ENCODE peak calls at places on chromosomes 4 and X, in ten cellular contexts. Q is NCI-H146, X is NCI-H748 treated with DMSO at 0.1 percent for 48 hours, H is neural crest cell, B is transverse colon, N is HS-5, I is body of pancreas, R is D341Med, Y is HFF-Myc, W is GM20000. Z is an unnamed sample.

GRCh38 chrX:100408643-100409315 is 1.3 kb downstream of the PCDH19 start:
- DNase-seq in Q (no peak), X (no peak), H (no peak), B (no peak), N (no peak), I (no peak), R (peak), Y (no peak), W (peak), Z (no peak)

GRCh38 chr4:31107362-31107761 is 387.2 kb downstream of the PCDH7 start:
- DNase-seq in Q (no peak), X (no peak), H (no peak), B (no peak), N (no peak), I (no peak), R (no peak), Y (no peak), W (no peak), Z (no peak)

GRCh38 chr4:189096108-189096507 is 844.6 kb upstream of the FRG1 start:
- DNase-seq in Q (no peak), X (no peak), H (no peak), B (no peak), N (no peak), I (no peak), R (no peak), Y (no peak), W (no peak), Z (no peak)

GRCh38 chr4:189592905-189593304 is 347.8 kb upstream of the FRG1 start:
- DNase-seq in Q (no peak), X (no peak), H (no peak), B (no peak), N (no peak), I (no peak), R (no peak), Y (no peak), W (no peak), Z (no peak)

GRCh38 chrX:19875051-19875432 is 12.4 kb downstream of the SH3KBP1 start:
- DNase-seq in Q (no peak), X (no peak), H (no peak), B (no peak), N (no peak), I (no peak), R (no peak), Y (no peak), W (no peak), Z (no peak)

GRCh38 chrX:11423362-11423818 is 130.2 kb downstream of the AMELX start:
- DNase-seq in Q (no peak), X (no peak), H (no peak), B (peak), N (peak), I (peak), R (no peak), Y (peak), W (peak), Z (no peak)

GRCh38 chr4:173288296-173288695 is 45.9 kb downstream of the HMGB2 start:
- DNase-seq in Q (peak), X (peak), H (peak), B (peak), N (no peak), I (peak), R (peak), Y (peak), W (peak), Z (peak)

GRCh38 chr4:16513876-16514275 is 287.6 kb upstream of the TAPT1 start:
- DNase-seq in Q (no peak), X (no peak), H (no peak), B (no peak), N (no peak), I (no peak), R (no peak), Y (no peak), W (no peak), Z (no peak)

GRCh38 chr4:5524900-5525299 is 183.5 kb downstream of the EVC2 start:
- DNase-seq in Q (peak), X (no peak), H (no peak), B (no peak), N (no peak), I (peak), R (no peak), Y (peak), W (no peak), Z (no peak)

GRCh38 chr4:106766519-106766918 is 269.6 kb downstream of the DKK2 start:
- DNase-seq in Q (no peak), X (no peak), H (no peak), B (no peak), N (no peak), I (no peak), R (no peak), Y (no peak), W (no peak), Z (no peak)

GRCh38 chr4:161256716-161257115 is 907.1 kb downstream of the FSTL5 start:
- DNase-seq in Q (no peak), X (no peak), H (no peak), B (no peak), N (no peak), I (no peak), R (peak), Y (no peak), W (no peak), Z (no peak)

GRCh38 chr4:181478675-181479074 is 764.5 kb upstream of the TENM3 start:
- DNase-seq in Q (no peak), X (no peak), H (no peak), B (no peak), N (no peak), I (no peak), R (no peak), Y (no peak), W (no peak), Z (no peak)

GRCh38 chr4:38145741-38146140 is 185.5 kb downstream of the PTTG2 start:
- DNase-seq in Q (no peak), X (no peak), H (no peak), B (no peak), N (no peak), I (no peak), R (no peak), Y (no peak), W (no peak), Z (no peak)

GRCh38 chrX:28127662-28128061 is 146.4 kb upstream of the DCAF8L1 start:
- DNase-seq in Q (no peak), X (no peak), H (no peak), B (no peak), N (no peak), I (no peak), R (no peak), Y (no peak), W (no peak), Z (no peak)

GRCh38 chrX:11665144-11666040 is at the start of gene ARHGAP6:
- DNase-seq in Q (peak), X (peak), H (peak), B (peak), N (no peak), I (peak), R (peak), Y (no peak), W (peak), Z (peak)

GRCh38 chr4:1369484-1370079 is 22.6 kb downstream of the UVSSA start:
- DNase-seq in Q (no peak), X (no peak), H (no peak), B (no peak), N (no peak), I (no peak), R (no peak), Y (no peak), W (no peak), Z (peak)

Z was measured in left colon.